ENCODE peak calls at places on chromosomes 1 and 21, in ten cellular contexts. One of them, this sample, is unnamed.

GRCh38 chr1:31122779-31123178 is 57.3 kb upstream of the PUM1 start:
- DNase-seq in gastrocnemius medialis: no peak
- DNase-seq in thyroid gland: no peak
- DNase-seq in effector memory CD4-positive, alpha-beta T cell: no peak
- DNase-seq in PC-9: no peak
- DNase-seq in pancreas: no peak
- DNase-seq in HCT116: no peak
- DNase-seq in tibial artery: no peak
- DNase-seq in tibial nerve: no peak
- DNase-seq in K562: no peak
- DNase-seq in this sample: no peak

GRCh38 chr1:107244734-107245495 is 104.1 kb downstream of the NTNG1 start:
- DNase-seq in effector memory CD4-positive, alpha-beta T cell: no peak
- DNase-seq in thyroid gland: no peak
- DNase-seq in gastrocnemius medialis: no peak
- DNase-seq in tibial nerve: no peak
- DNase-seq in tibial artery: no peak
- DNase-seq in PC-9: no peak
- DNase-seq in HCT116: no peak
- DNase-seq in pancreas: no peak
- DNase-seq in K562: no peak
- DNase-seq in this sample: no peak

GRCh38 chr1:50976890-50977574 is 7.0 kb downstream of the CDKN2C start:
- DNase-seq in pancreas: no peak
- DNase-seq in tibial artery: peak; percentile 35
- DNase-seq in effector memory CD4-positive, alpha-beta T cell: no peak
- DNase-seq in tibial nerve: no peak
- DNase-seq in gastrocnemius medialis: peak; percentile 34
- DNase-seq in thyroid gland: peak; percentile 16
- DNase-seq in PC-9: no peak
- DNase-seq in HCT116: no peak
- DNase-seq in K562: peak; percentile 82
- DNase-seq in this sample: no peak

GRCh38 chr1:147080013-147080661 is 92.1 kb downstream of the PRKAB2 start:
- DNase-seq in K562: no peak
- DNase-seq in tibial nerve: no peak
- DNase-seq in thyroid gland: no peak
- DNase-seq in gastrocnemius medialis: no peak
- DNase-seq in tibial artery: no peak
- DNase-seq in HCT116: no peak
- DNase-seq in effector memory CD4-positive, alpha-beta T cell: no peak
- DNase-seq in PC-9: no peak
- DNase-seq in pancreas: no peak
- DNase-seq in this sample: peak; percentile 8

GRCh38 chr1:66764994-66765578 is 12.8 kb downstream of the DYNLT5 start:
- DNase-seq in PC-9: no peak
- DNase-seq in tibial artery: peak; percentile 48
- DNase-seq in thyroid gland: peak; percentile 8
- DNase-seq in gastrocnemius medialis: no peak
- DNase-seq in K562: peak; percentile 72
- DNase-seq in HCT116: peak; percentile 31
- DNase-seq in pancreas: peak; percentile 39
- DNase-seq in tibial nerve: peak; percentile 17
- DNase-seq in effector memory CD4-positive, alpha-beta T cell: no peak
- DNase-seq in this sample: no peak

GRCh38 chr1:77925536-77925935 is 37.1 kb downstream of the NEXN start:
- DNase-seq in K562: no peak
- DNase-seq in thyroid gland: no peak
- DNase-seq in pancreas: no peak
- DNase-seq in effector memory CD4-positive, alpha-beta T cell: no peak
- DNase-seq in tibial nerve: no peak
- DNase-seq in PC-9: no peak
- DNase-seq in HCT116: no peak
- DNase-seq in tibial artery: no peak
- DNase-seq in gastrocnemius medialis: no peak
- DNase-seq in this sample: no peak

GRCh38 chr1:159051436-159051835 is 25.1 kb downstream of the AIM2 start:
- DNase-seq in tibial artery: no peak
- DNase-seq in gastrocnemius medialis: no peak
- DNase-seq in tibial nerve: no peak
- DNase-seq in pancreas: no peak
- DNase-seq in K562: no peak
- DNase-seq in effector memory CD4-positive, alpha-beta T cell: no peak
- DNase-seq in HCT116: no peak
- DNase-seq in thyroid gland: no peak
- DNase-seq in PC-9: no peak
- DNase-seq in this sample: no peak

GRCh38 chr1:52288286-52288685 is 77.7 kb downstream of the CC2D1B start:
- DNase-seq in tibial artery: no peak
- DNase-seq in pancreas: no peak
- DNase-seq in tibial nerve: no peak
- DNase-seq in PC-9: peak; percentile 36
- DNase-seq in effector memory CD4-positive, alpha-beta T cell: no peak
- DNase-seq in thyroid gland: no peak
- DNase-seq in HCT116: peak; percentile 60
- DNase-seq in K562: peak; percentile 41
- DNase-seq in gastrocnemius medialis: no peak
- DNase-seq in this sample: peak; percentile 14

GRCh38 chr1:154186852-154187501 is 4.9 kb downstream of the TPM3 start:
- DNase-seq in tibial artery: no peak
- DNase-seq in K562: peak; percentile 84
- DNase-seq in PC-9: no peak
- DNase-seq in tibial nerve: no peak
- DNase-seq in gastrocnemius medialis: no peak
- DNase-seq in HCT116: no peak
- DNase-seq in pancreas: no peak
- DNase-seq in effector memory CD4-positive, alpha-beta T cell: no peak
- DNase-seq in thyroid gland: no peak
- DNase-seq in this sample: no peak

GRCh38 chr1:230153655-230154296 is 86.7 kb downstream of the GALNT2 start:
- DNase-seq in K562: no peak
- DNase-seq in pancreas: no peak
- DNase-seq in gastrocnemius medialis: no peak
- DNase-seq in tibial artery: peak; percentile 52
- DNase-seq in HCT116: no peak
- DNase-seq in effector memory CD4-positive, alpha-beta T cell: no peak
- DNase-seq in thyroid gland: no peak
- DNase-seq in tibial nerve: no peak
- DNase-seq in PC-9: no peak
- DNase-seq in this sample: no peak

GRCh38 chr1:25649505-25650218 is 33.1 kb downstream of the MAN1C1 start:
- DNase-seq in tibial artery: no peak
- DNase-seq in thyroid gland: no peak
- DNase-seq in effector memory CD4-positive, alpha-beta T cell: no peak
- DNase-seq in gastrocnemius medialis: no peak
- DNase-seq in pancreas: no peak
- DNase-seq in tibial nerve: no peak
- DNase-seq in PC-9: no peak
- DNase-seq in K562: no peak
- DNase-seq in HCT116: no peak
- DNase-seq in this sample: no peak

GRCh38 chr1:70509996-70510876 is 99.2 kb downstream of the CTH start:
- DNase-seq in tibial artery: no peak
- DNase-seq in tibial nerve: no peak
- DNase-seq in pancreas: peak; percentile 12
- DNase-seq in gastrocnemius medialis: no peak
- DNase-seq in K562: peak; percentile 72
- DNase-seq in PC-9: peak; percentile 95
- DNase-seq in HCT116: peak; percentile 59
- DNase-seq in thyroid gland: peak; percentile 7
- DNase-seq in effector memory CD4-positive, alpha-beta T cell: no peak
- DNase-seq in this sample: peak; percentile 85

GRCh38 chr1:97243973-97244560 is 522.5 kb downstream of the PTBP2 start:
- DNase-seq in tibial nerve: no peak
- DNase-seq in tibial artery: no peak
- DNase-seq in pancreas: no peak
- DNase-seq in PC-9: no peak
- DNase-seq in effector memory CD4-positive, alpha-beta T cell: no peak
- DNase-seq in thyroid gland: no peak
- DNase-seq in gastrocnemius medialis: no peak
- DNase-seq in HCT116: peak; percentile 12
- DNase-seq in K562: no peak
- DNase-seq in this sample: peak; percentile 11

GRCh38 chr1:204945565-204945977 is 74.9 kb downstream of the NFASC start:
- DNase-seq in thyroid gland: no peak
- DNase-seq in tibial nerve: no peak
- DNase-seq in HCT116: no peak
- DNase-seq in PC-9: no peak
- DNase-seq in K562: no peak
- DNase-seq in pancreas: no peak
- DNase-seq in tibial artery: no peak
- DNase-seq in effector memory CD4-positive, alpha-beta T cell: no peak
- DNase-seq in gastrocnemius medialis: no peak
- DNase-seq in this sample: no peak

GRCh38 chr1:7549693-7550161 is 221.4 kb upstream of the VAMP3 start:
- DNase-seq in gastrocnemius medialis: no peak
- DNase-seq in tibial nerve: no peak
- DNase-seq in HCT116: no peak
- DNase-seq in PC-9: no peak
- DNase-seq in thyroid gland: no peak
- DNase-seq in pancreas: no peak
- DNase-seq in K562: no peak
- DNase-seq in effector memory CD4-positive, alpha-beta T cell: no peak
- DNase-seq in tibial artery: no peak
- DNase-seq in this sample: peak; percentile 69

GRCh38 chr1:156439036-156439435 is 61.5 kb downstream of the MEF2D start:
- DNase-seq in tibial nerve: no peak
- DNase-seq in tibial artery: no peak
- DNase-seq in effector memory CD4-positive, alpha-beta T cell: no peak
- DNase-seq in gastrocnemius medialis: no peak
- DNase-seq in PC-9: no peak
- DNase-seq in thyroid gland: no peak
- DNase-seq in HCT116: no peak
- DNase-seq in K562: no peak
- DNase-seq in pancreas: no peak
- DNase-seq in this sample: no peak

GRCh38 chr1:195345149-195345548 is 1263.1 kb downstream of the KCNT2 start:
- DNase-seq in HCT116: peak; percentile 62
- DNase-seq in effector memory CD4-positive, alpha-beta T cell: no peak
- DNase-seq in thyroid gland: peak; percentile 13
- DNase-seq in K562: peak; percentile 4
- DNase-seq in pancreas: no peak
- DNase-seq in gastrocnemius medialis: no peak
- DNase-seq in tibial artery: no peak
- DNase-seq in PC-9: no peak
- DNase-seq in tibial nerve: no peak
- DNase-seq in this sample: no peak

GRCh38 chr21:36990508-36991205 is 15.8 kb upstream of the RIPPLY3 start:
- DNase-seq in tibial artery: no peak
- DNase-seq in effector memory CD4-positive, alpha-beta T cell: no peak
- DNase-seq in K562: no peak
- DNase-seq in HCT116: no peak
- DNase-seq in thyroid gland: no peak
- DNase-seq in gastrocnemius medialis: no peak
- DNase-seq in PC-9: no peak
- DNase-seq in pancreas: no peak
- DNase-seq in tibial nerve: no peak
- DNase-seq in this sample: peak; percentile 45

DNA sequence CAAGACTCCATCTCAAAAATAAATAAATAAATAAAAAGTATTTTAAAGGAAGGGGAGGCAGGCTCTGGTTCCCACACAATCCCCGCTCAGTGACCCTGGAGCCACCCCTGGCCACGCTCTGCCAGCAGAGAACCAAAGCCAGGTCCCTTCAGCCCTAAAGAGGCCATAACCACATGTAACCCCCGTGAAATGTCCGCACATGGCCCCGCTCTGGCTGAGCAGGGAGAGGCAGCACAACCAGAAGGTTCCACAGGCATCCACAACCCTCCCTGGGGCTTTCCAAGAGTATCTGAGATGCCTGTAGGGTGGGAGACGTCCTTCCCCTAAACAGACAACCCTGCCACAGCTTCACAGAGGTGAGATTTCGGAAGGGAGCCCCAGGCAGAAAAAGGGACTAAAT is 1.4 kb upstream of the ARF1 start:
- DNase-seq in gastrocnemius medialis: no peak
- DNase-seq in pancreas: no peak
- DNase-seq in PC-9: no peak
- DNase-seq in thyroid gland: no peak
- DNase-seq in K562: peak; percentile 46
- DNase-seq in HCT116: no peak
- DNase-seq in tibial artery: no peak
- DNase-seq in tibial nerve: peak; percentile 12
- DNase-seq in effector memory CD4-positive, alpha-beta T cell: no peak
- DNase-seq in this sample: no peak
- H3K4me1 ChIP-seq in gastrocnemius medialis: peaks cover 29% of the 10 kb centered on the region
- H3K4me1 ChIP-seq in pancreas: peaks cover 18% of the 10 kb centered on the region
- H3K4me1 ChIP-seq in PC-9: peaks cover 27% of the 10 kb centered on the region
- H3K4me1 ChIP-seq in thyroid gland: peaks cover 34% of the 10 kb centered on the region
- H3K4me1 ChIP-seq in K562: peaks cover 55% of the 10 kb centered on the region
- H3K4me1 ChIP-seq in HCT116: peaks cover 34% of the 10 kb centered on the region
- H3K4me1 ChIP-seq in tibial artery: peaks cover 41% of the 10 kb centered on the region
- H3K4me1 ChIP-seq in tibial nerve: peaks cover 33% of the 10 kb centered on the region
- H3K4me1 ChIP-seq in effector memory CD4-positive, alpha-beta T cell: peaks cover 37% of the 10 kb centered on the region
- H3K4me1 ChIP-seq in this sample: peaks cover 18% of the 10 kb centered on the region

GRCh38 chr1:109254621-109255096 is 5.3 kb downstream of the CELSR2 start:
- DNase-seq in PC-9: no peak
- DNase-seq in tibial nerve: no peak
- DNase-seq in HCT116: no peak
- DNase-seq in thyroid gland: peak; percentile 66
- DNase-seq in K562: peak; percentile 88
- DNase-seq in gastrocnemius medialis: no peak
- DNase-seq in effector memory CD4-positive, alpha-beta T cell: no peak
- DNase-seq in pancreas: no peak
- DNase-seq in tibial artery: no peak
- DNase-seq in this sample: no peak
- H3K4me1 ChIP-seq in PC-9: peaks cover 45% of the 10 kb centered on the region
- H3K4me1 ChIP-seq in tibial nerve: peaks cover 28% of the 10 kb centered on the region
- H3K4me1 ChIP-seq in HCT116: peaks cover 16% of the 10 kb centered on the region
- H3K4me1 ChIP-seq in thyroid gland: peaks cover 43% of the 10 kb centered on the region
- H3K4me1 ChIP-seq in K562: peaks cover 75% of the 10 kb centered on the region
- H3K4me1 ChIP-seq in gastrocnemius medialis: peaks cover 25% of the 10 kb centered on the region
- H3K4me1 ChIP-seq in effector memory CD4-positive, alpha-beta T cell: no peaks in the 10 kb centered on the region
- H3K4me1 ChIP-seq in pancreas: no peaks in the 10 kb centered on the region
- H3K4me1 ChIP-seq in tibial artery: peaks cover 39% of the 10 kb centered on the region
- H3K4me1 ChIP-seq in this sample: peaks cover 28% of the 10 kb centered on the region

DNA sequence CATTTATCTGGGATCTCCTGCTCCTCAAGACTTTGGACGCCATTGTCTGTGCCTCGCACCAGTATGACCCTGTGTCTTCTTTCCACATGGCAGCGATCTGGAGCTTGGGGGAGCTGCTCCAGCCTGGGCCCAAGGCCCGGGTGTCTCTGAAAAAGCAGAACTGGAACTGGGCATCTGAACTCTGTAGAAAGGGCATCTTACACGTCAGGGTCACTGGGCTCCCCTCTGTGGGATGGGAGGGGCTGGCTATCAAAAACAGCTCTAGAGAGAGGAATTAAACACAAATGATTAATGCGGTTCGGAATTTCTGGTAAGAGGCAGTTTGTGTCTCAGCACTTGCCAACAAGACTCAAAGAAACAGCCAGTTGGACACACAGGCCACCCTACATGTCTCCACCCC is 16.1 kb downstream of the FCRL1 start:
- DNase-seq in HCT116: no peak
- DNase-seq in K562: no peak
- DNase-seq in effector memory CD4-positive, alpha-beta T cell: no peak
- DNase-seq in thyroid gland: no peak
- DNase-seq in PC-9: no peak
- DNase-seq in gastrocnemius medialis: peak; percentile 13
- DNase-seq in tibial nerve: no peak
- DNase-seq in tibial artery: no peak
- DNase-seq in pancreas: no peak
- DNase-seq in this sample: no peak
- H3K4me1 ChIP-seq in HCT116: no peaks in the 10 kb centered on the region
- H3K4me1 ChIP-seq in K562: no peaks in the 10 kb centered on the region
- H3K4me1 ChIP-seq in effector memory CD4-positive, alpha-beta T cell: no peaks in the 10 kb centered on the region
- H3K4me1 ChIP-seq in thyroid gland: no peaks in the 10 kb centered on the region
- H3K4me1 ChIP-seq in PC-9: no peaks in the 10 kb centered on the region
- H3K4me1 ChIP-seq in gastrocnemius medialis: no peaks in the 10 kb centered on the region
- H3K4me1 ChIP-seq in tibial nerve: no peaks in the 10 kb centered on the region
- H3K4me1 ChIP-seq in tibial artery: no peaks in the 10 kb centered on the region
- H3K4me1 ChIP-seq in pancreas: no peaks in the 10 kb centered on the region
- H3K4me1 ChIP-seq in this sample: no peaks in the 10 kb centered on the region

GRCh38 chr1:61322008-61322744 is 239.8 kb downstream of the NFIA start:
- DNase-seq in tibial nerve: no peak
- DNase-seq in HCT116: no peak
- DNase-seq in K562: no peak
- DNase-seq in thyroid gland: no peak
- DNase-seq in tibial artery: no peak
- DNase-seq in PC-9: peak; percentile 89
- DNase-seq in pancreas: no peak
- DNase-seq in effector memory CD4-positive, alpha-beta T cell: no peak
- DNase-seq in gastrocnemius medialis: no peak
- DNase-seq in this sample: peak; percentile 92
- H3K4me1 ChIP-seq in tibial nerve: peaks cover 4% of the 10 kb centered on the region
- H3K4me1 ChIP-seq in HCT116: no peaks in the 10 kb centered on the region
- H3K4me1 ChIP-seq in K562: no peaks in the 10 kb centered on the region
- H3K4me1 ChIP-seq in thyroid gland: peaks cover 31% of the 10 kb centered on the region
- H3K4me1 ChIP-seq in tibial artery: peaks cover 31% of the 10 kb centered on the region
- H3K4me1 ChIP-seq in PC-9: peaks cover 35% of the 10 kb centered on the region
- H3K4me1 ChIP-seq in pancreas: peaks cover 47% of the 10 kb centered on the region
- H3K4me1 ChIP-seq in effector memory CD4-positive, alpha-beta T cell: no peaks in the 10 kb centered on the region
- H3K4me1 ChIP-seq in gastrocnemius medialis: peaks cover 42% of the 10 kb centered on the region
- H3K4me1 ChIP-seq in this sample: peaks cover 55% of the 10 kb centered on the region

This sample was measured in foreskin keratinocyte.